ENCODE peak calls at places on chromosomes 7 and 10, in four cellular contexts. One of them, this sample, is unnamed.
A peak's percentile ranks its signal among the peaks of the same experiment; 100 is the strongest.

GRCh38 chr10:55144001-55144400 is 343.0 kb upstream of the PCDH15 start:
- DNase-seq in H1: no peak
- DNase-seq in HepG2: no peak
- DNase-seq in K562: no peak
- DNase-seq in this sample: peak; percentile 24

GRCh38 chr7:80078159-80078731 is 56.4 kb upstream of the GNAI1 start:
- DNase-seq in H1: no peak
- DNase-seq in HepG2: no peak
- DNase-seq in K562: no peak
- DNase-seq in this sample: peak; percentile 48

GRCh38 chr10:37747081-37747480 is 110.3 kb downstream of the ZNF248 start:
- DNase-seq in H1: no peak
- DNase-seq in HepG2: no peak
- DNase-seq in K562: no peak
- DNase-seq in this sample: no peak

GRCh38 chr10:47379445-47379785 is 4.7 kb downstream of the ZNF488 start:
- DNase-seq in H1: no peak
- DNase-seq in HepG2: no peak
- DNase-seq in K562: no peak
- DNase-seq in this sample: no peak

GRCh38 chr7:47807756-47808155 is 140.5 kb downstream of the PKD1L1 start:
- DNase-seq in H1: no peak
- DNase-seq in HepG2: no peak
- DNase-seq in K562: no peak
- DNase-seq in this sample: no peak

GRCh38 chr10:122780391-122780790 is 65.3 kb downstream of the CUZD1 start:
- DNase-seq in H1: peak; percentile 31
- DNase-seq in HepG2: no peak
- DNase-seq in K562: no peak
- DNase-seq in this sample: peak; percentile 32

GRCh38 chr7:116180302-116180701 is 30.0 kb upstream of the TES start:
- DNase-seq in H1: no peak
- DNase-seq in HepG2: peak; percentile 31
- DNase-seq in K562: peak; percentile 62
- DNase-seq in this sample: peak; percentile 70

GRCh38 chr7:96997512-96998032 is 7.8 kb upstream of the DLX6 start:
- DNase-seq in H1: no peak
- DNase-seq in HepG2: no peak
- DNase-seq in K562: no peak
- DNase-seq in this sample: no peak

GRCh38 chr7:156935250-156935649 is 14.3 kb upstream of the NOM1 start:
- DNase-seq in H1: no peak
- DNase-seq in HepG2: no peak
- DNase-seq in K562: no peak
- DNase-seq in this sample: no peak

GRCh38 chr7:2129376-2130375 is 103.1 kb downstream of the MAD1L1 start:
- DNase-seq in H1: no peak
- DNase-seq in HepG2: no peak
- DNase-seq in K562: no peak
- DNase-seq in this sample: no peak

GRCh38 chr10:6999232-6999925 is 411.5 kb downstream of the SFMBT2 start:
- DNase-seq in H1: no peak
- DNase-seq in HepG2: no peak
- DNase-seq in K562: no peak
- DNase-seq in this sample: no peak

GRCh38 chr7:619356-619840 is 99.8 kb upstream of the PDGFA start:
- DNase-seq in H1: no peak
- DNase-seq in HepG2: no peak
- DNase-seq in K562: no peak
- DNase-seq in this sample: no peak

GRCh38 chr7:621572-622285 is 102.1 kb upstream of the PDGFA start:
- DNase-seq in H1: no peak
- DNase-seq in HepG2: no peak
- DNase-seq in K562: no peak
- DNase-seq in this sample: no peak

GRCh38 chr7:620885-621284 is 101.2 kb upstream of the PDGFA start:
- DNase-seq in H1: no peak
- DNase-seq in HepG2: no peak
- DNase-seq in K562: peak; percentile 27
- DNase-seq in this sample: no peak

GRCh38 chr7:618539-619355 is 99.1 kb upstream of the PDGFA start:
- DNase-seq in H1: no peak
- DNase-seq in HepG2: peak; percentile 91
- DNase-seq in K562: no peak
- DNase-seq in this sample: no peak

GRCh38 chr7:620052-620451 is 100.4 kb upstream of the PDGFA start:
- DNase-seq in H1: no peak
- DNase-seq in HepG2: no peak
- DNase-seq in K562: peak; percentile 39
- DNase-seq in this sample: peak; percentile 85
- TF ChIP-seq MAX in H1: no peak
- TF ChIP-seq MAX in HepG2: no peak
- TF ChIP-seq MAX in K562: no peak
- TF ChIP-seq MAX in this sample: no peak

GRCh38 chr10:69461327-69462025 is 10.2 kb downstream of the TSPAN15 start:
- DNase-seq in H1: no peak
- DNase-seq in HepG2: no peak
- DNase-seq in K562: no peak
- DNase-seq in this sample: peak; percentile 56
- TF ChIP-seq JUN in H1: no peak
- TF ChIP-seq JUN in HepG2: no peak
- TF ChIP-seq JUN in K562: no peak
- TF ChIP-seq JUN in this sample: no peak

GRCh38 chr10:100347568-100348195 is 649 bp downstream of the SCD start:
- DNase-seq in H1: no peak
- DNase-seq in HepG2: no peak
- DNase-seq in K562: peak; percentile 48
- DNase-seq in this sample: no peak

GRCh38 chr10:100350914-100351485 is 4.0 kb downstream of the SCD start:
- DNase-seq in H1: no peak
- DNase-seq in HepG2: no peak
- DNase-seq in K562: no peak
- DNase-seq in this sample: no peak

GRCh38 chr10:100349672-100350071 is 2.6 kb downstream of the SCD start:
- DNase-seq in H1: no peak
- DNase-seq in HepG2: no peak
- DNase-seq in K562: no peak
- DNase-seq in this sample: no peak

GRCh38 chr10:100348389-100348927 is 1.4 kb downstream of the SCD start:
- DNase-seq in H1: no peak
- DNase-seq in HepG2: no peak
- DNase-seq in K562: no peak
- DNase-seq in this sample: no peak

DNA sequence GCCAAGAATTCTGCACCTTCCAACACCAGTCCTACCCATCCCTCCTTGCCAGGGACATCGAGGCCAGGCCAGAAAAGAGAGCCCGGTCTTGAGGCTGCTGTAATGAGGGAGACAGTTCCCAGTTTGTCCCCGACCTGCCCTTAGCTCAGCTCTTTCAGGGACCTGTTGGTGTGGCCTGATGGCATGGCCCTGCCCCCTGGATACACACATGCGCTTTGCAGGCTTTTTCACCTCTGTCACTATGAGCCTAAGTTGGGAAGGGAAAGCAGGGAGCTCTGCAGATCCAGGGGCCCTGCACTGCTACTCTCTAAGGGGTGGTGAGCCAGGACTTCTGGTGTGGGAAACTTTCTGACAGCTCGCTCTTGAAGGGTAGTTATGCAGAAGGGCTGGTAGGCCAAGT is 2.1 kb downstream of the SCD start:
- DNase-seq in H1: no peak
- DNase-seq in HepG2: no peak
- DNase-seq in K562: no peak
- DNase-seq in this sample: no peak
- H3K9ac ChIP-seq in H1: no peak overlapping the region
- H3K9ac ChIP-seq in HepG2: peak overlapping the region; percentile 89
- H3K9ac ChIP-seq in K562: peak overlapping the region; percentile 84
- H3K9ac ChIP-seq in this sample: no peak overlapping the region

GRCh38 chr7:84025332-84025927 is 169.2 kb downstream of the SEMA3A start:
- DNase-seq in H1: peak; percentile 15
- DNase-seq in HepG2: peak; percentile 75
- DNase-seq in K562: peak; percentile 5
- DNase-seq in this sample: peak; percentile 95
- TF ChIP-seq MAX in H1: no peak
- TF ChIP-seq MAX in HepG2: no peak
- TF ChIP-seq MAX in K562: no peak
- TF ChIP-seq MAX in this sample: no peak

DNA sequence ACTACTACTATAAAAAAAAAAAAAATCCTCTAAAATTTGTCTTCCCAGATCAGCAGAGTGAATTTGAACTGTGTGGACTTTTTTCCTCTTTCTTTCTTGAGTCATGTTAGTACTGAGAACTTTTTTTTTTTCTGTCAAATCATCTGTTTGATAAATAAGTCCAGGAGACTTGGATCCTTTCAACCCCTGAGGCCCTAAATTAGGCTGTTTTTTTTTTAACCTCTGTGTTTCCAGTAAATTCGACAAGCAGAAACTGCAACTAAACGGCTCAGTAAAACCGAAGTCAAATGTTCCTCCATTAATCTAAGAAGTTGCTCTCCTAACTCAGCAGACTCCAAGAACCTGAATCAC is 2.7 kb downstream of the MAP3K8 start:
- DNase-seq in H1: no peak
- DNase-seq in HepG2: no peak
- DNase-seq in K562: no peak
- DNase-seq in this sample: no peak
- TF ChIP-seq JUN in H1: no peak
- TF ChIP-seq JUN in HepG2: no peak
- TF ChIP-seq JUN in K562: no peak
- TF ChIP-seq JUN in this sample: no peak

DNA sequence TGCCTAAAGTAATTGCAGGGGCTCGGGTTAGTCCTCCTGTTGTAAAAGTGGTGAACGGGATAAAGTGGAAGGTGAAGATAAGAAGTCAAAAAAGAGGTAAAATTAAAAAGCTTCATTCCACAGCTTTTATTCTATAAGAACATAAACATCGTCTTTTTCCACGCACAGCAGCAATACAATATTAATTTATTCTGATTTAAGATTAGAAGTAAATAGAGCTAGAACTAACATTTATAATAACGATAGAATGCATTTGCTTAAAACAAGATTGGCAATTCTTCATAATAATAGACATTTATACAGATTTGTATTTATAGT is 3.7 kb downstream of the HOXA10 start:
- DNase-seq in H1: no peak
- DNase-seq in HepG2: no peak
- DNase-seq in K562: no peak
- DNase-seq in this sample: peak; percentile 65
- H3K9ac ChIP-seq in H1: no peak overlapping the region
- H3K9ac ChIP-seq in HepG2: no peak overlapping the region
- H3K9ac ChIP-seq in K562: no peak overlapping the region
- H3K9ac ChIP-seq in this sample: peak overlapping the region; percentile 91

GRCh38 chr7:39647816-39648215 is 24.4 kb downstream of the RALA start:
- DNase-seq in H1: no peak
- DNase-seq in HepG2: no peak
- DNase-seq in K562: no peak
- DNase-seq in this sample: no peak

GRCh38 chr7:39650676-39651075 is 27.3 kb downstream of the RALA start:
- DNase-seq in H1: no peak
- DNase-seq in HepG2: no peak
- DNase-seq in K562: no peak
- DNase-seq in this sample: peak; percentile 26

GRCh38 chr7:39645482-39646407 is 22.4 kb downstream of the RALA start:
- DNase-seq in H1: no peak
- DNase-seq in HepG2: no peak
- DNase-seq in K562: no peak
- DNase-seq in this sample: no peak

GRCh38 chr7:39656415-39656814 is 33.0 kb downstream of the RALA start:
- DNase-seq in H1: no peak
- DNase-seq in HepG2: no peak
- DNase-seq in K562: no peak
- DNase-seq in this sample: no peak

DNA sequence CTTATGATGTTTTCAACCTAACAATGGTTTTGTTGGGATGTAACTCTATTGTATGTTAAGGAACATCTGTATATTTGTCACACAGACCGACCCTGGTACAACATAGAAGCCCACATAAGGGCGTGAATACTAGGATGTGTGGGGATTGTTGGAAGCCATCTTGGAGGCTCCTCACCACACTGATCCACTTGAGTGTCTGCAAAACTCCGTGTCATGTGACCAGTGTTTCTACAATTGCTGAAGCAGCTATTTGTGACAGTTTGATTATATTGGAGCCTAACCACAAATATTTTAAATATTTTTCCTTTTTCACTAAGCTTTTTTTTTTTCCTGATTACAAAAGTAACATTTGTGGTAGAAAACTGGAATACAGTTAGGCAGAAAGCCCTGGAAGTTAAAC is 27.9 kb downstream of the RALA start:
- DNase-seq in H1: no peak
- DNase-seq in HepG2: no peak
- DNase-seq in K562: no peak
- DNase-seq in this sample: no peak
- TF ChIP-seq MAX in H1: no peak
- TF ChIP-seq MAX in HepG2: no peak
- TF ChIP-seq MAX in K562: no peak
- TF ChIP-seq MAX in this sample: no peak

GRCh38 chr7:120138497-120138896 is 134.5 kb upstream of the KCND2 start:
- DNase-seq in H1: no peak
- DNase-seq in HepG2: no peak
- DNase-seq in K562: no peak
- DNase-seq in this sample: no peak
- TF ChIP-seq JUN in H1: no peak
- TF ChIP-seq JUN in HepG2: no peak
- TF ChIP-seq JUN in K562: no peak
- TF ChIP-seq JUN in this sample: no peak